ENCODE peak calls at places on chromosomes 11 and 22, in seven cellular contexts. One of them, this sample, is unnamed.

GRCh38 chr11:121366970-121367369 is 74.4 kb downstream of the SC5D start:
- DNase-seq in GM12865: no peak
- DNase-seq in transverse colon: no peak
- DNase-seq in H1: no peak
- DNase-seq in RWPE1: no peak
- DNase-seq in cardiac muscle cell: no peak
- DNase-seq in psoas muscle: no peak
- DNase-seq in this sample: no peak

GRCh38 chr11:75506827-75507226 is 18.9 kb downstream of the GDPD5 start:
- DNase-seq in GM12865: no peak
- DNase-seq in transverse colon: no peak
- DNase-seq in RWPE1: no peak
- DNase-seq in psoas muscle: no peak
- DNase-seq in H1: no peak
- DNase-seq in cardiac muscle cell: no peak
- DNase-seq in this sample: no peak

GRCh38 chr11:46380340-46381045 is 976 bp upstream of the MDK start:
- DNase-seq in transverse colon: peak; percentile 87
- DNase-seq in H1: no peak
- DNase-seq in RWPE1: peak; percentile 67
- DNase-seq in GM12865: peak; percentile 44
- DNase-seq in psoas muscle: peak; percentile 77
- DNase-seq in cardiac muscle cell: peak; percentile 71
- DNase-seq in this sample: no peak

GRCh38 chr11:12410006-12410728 is 32.8 kb downstream of the PARVA start:
- DNase-seq in H1: no peak
- DNase-seq in psoas muscle: no peak
- DNase-seq in transverse colon: no peak
- DNase-seq in GM12865: no peak
- DNase-seq in cardiac muscle cell: peak; percentile 88
- DNase-seq in RWPE1: no peak
- DNase-seq in this sample: no peak

GRCh38 chr22:46043816-46044717 is 67.1 kb upstream of the WNT7B start:
- DNase-seq in transverse colon: peak; percentile 49
- DNase-seq in RWPE1: no peak
- DNase-seq in cardiac muscle cell: no peak
- DNase-seq in H1: no peak
- DNase-seq in psoas muscle: peak; percentile 79
- DNase-seq in GM12865: no peak
- DNase-seq in this sample: no peak

GRCh38 chr11:132576706-132577105 is 955.6 kb downstream of the OPCML start:
- DNase-seq in H1: peak; percentile 10
- DNase-seq in RWPE1: no peak
- DNase-seq in transverse colon: no peak
- DNase-seq in psoas muscle: no peak
- DNase-seq in cardiac muscle cell: peak; percentile 95
- DNase-seq in GM12865: no peak
- DNase-seq in this sample: peak; percentile 5

GRCh38 chr11:77446911-77447629 is 26.8 kb downstream of the PAK1 start:
- DNase-seq in RWPE1: no peak
- DNase-seq in psoas muscle: no peak
- DNase-seq in transverse colon: no peak
- DNase-seq in H1: no peak
- DNase-seq in cardiac muscle cell: no peak
- DNase-seq in GM12865: no peak
- DNase-seq in this sample: no peak

GRCh38 chr11:18106688-18107087 is 806 bp upstream of the SAAL1 start:
- DNase-seq in GM12865: no peak
- DNase-seq in psoas muscle: no peak
- DNase-seq in H1: no peak
- DNase-seq in RWPE1: peak; percentile 46
- DNase-seq in transverse colon: no peak
- DNase-seq in cardiac muscle cell: no peak
- DNase-seq in this sample: no peak

GRCh38 chr11:118200901-118201680 is 23.7 kb downstream of the JAML start:
- DNase-seq in cardiac muscle cell: no peak
- DNase-seq in H1: no peak
- DNase-seq in psoas muscle: no peak
- DNase-seq in RWPE1: no peak
- DNase-seq in GM12865: no peak
- DNase-seq in transverse colon: no peak
- DNase-seq in this sample: no peak

GRCh38 chr11:32830413-32830738 is 649 bp downstream of the PRRG4 start:
- DNase-seq in H1: no peak
- DNase-seq in transverse colon: peak; percentile 71
- DNase-seq in GM12865: no peak
- DNase-seq in psoas muscle: no peak
- DNase-seq in RWPE1: peak; percentile 49
- DNase-seq in cardiac muscle cell: peak; percentile 36
- DNase-seq in this sample: no peak

GRCh38 chr22:23938328-23939016 is 22.5 kb downstream of the GSTT2B start:
- DNase-seq in cardiac muscle cell: no peak
- DNase-seq in GM12865: no peak
- DNase-seq in RWPE1: no peak
- DNase-seq in transverse colon: no peak
- DNase-seq in H1: no peak
- DNase-seq in psoas muscle: no peak
- DNase-seq in this sample: no peak

GRCh38 chr11:17839450-17839849 is 104.9 kb downstream of the KCNC1 start:
- DNase-seq in cardiac muscle cell: no peak
- DNase-seq in transverse colon: no peak
- DNase-seq in RWPE1: no peak
- DNase-seq in H1: no peak
- DNase-seq in psoas muscle: peak; percentile 86
- DNase-seq in GM12865: no peak
- DNase-seq in this sample: no peak

GRCh38 chr22:41240377-41241132 is at the start of gene CHADL:
- DNase-seq in cardiac muscle cell: no peak
- DNase-seq in GM12865: no peak
- DNase-seq in RWPE1: no peak
- DNase-seq in psoas muscle: no peak
- DNase-seq in H1: no peak
- DNase-seq in transverse colon: no peak
- DNase-seq in this sample: no peak

GRCh38 chr11:8610532-8611116 is 16.6 kb upstream of the STK33 start:
- DNase-seq in RWPE1: no peak
- DNase-seq in psoas muscle: no peak
- DNase-seq in H1: no peak
- DNase-seq in cardiac muscle cell: no peak
- DNase-seq in GM12865: no peak
- DNase-seq in transverse colon: no peak
- DNase-seq in this sample: no peak

GRCh38 chr22:39428597-39429071 is 28.2 kb upstream of the MGAT3 start:
- DNase-seq in psoas muscle: no peak
- DNase-seq in RWPE1: no peak
- DNase-seq in transverse colon: no peak
- DNase-seq in H1: peak; percentile 80
- DNase-seq in GM12865: no peak
- DNase-seq in cardiac muscle cell: no peak
- DNase-seq in this sample: no peak

GRCh38 chr11:133181066-133181465 is 351.2 kb downstream of the OPCML start:
- DNase-seq in psoas muscle: no peak
- DNase-seq in RWPE1: no peak
- DNase-seq in GM12865: no peak
- DNase-seq in cardiac muscle cell: no peak
- DNase-seq in transverse colon: no peak
- DNase-seq in H1: no peak
- DNase-seq in this sample: no peak

GRCh38 chr22:39983346-39983745 is 11.4 kb upstream of the FAM83F start:
- DNase-seq in cardiac muscle cell: no peak
- DNase-seq in H1: no peak
- DNase-seq in RWPE1: no peak
- DNase-seq in transverse colon: no peak
- DNase-seq in GM12865: no peak
- DNase-seq in psoas muscle: no peak
- DNase-seq in this sample: no peak

GRCh38 chr22:20519558-20519957 is 12.1 kb downstream of the MED15 start:
- DNase-seq in cardiac muscle cell: no peak
- DNase-seq in H1: no peak
- DNase-seq in transverse colon: no peak
- DNase-seq in psoas muscle: no peak
- DNase-seq in RWPE1: no peak
- DNase-seq in GM12865: no peak
- DNase-seq in this sample: no peak

GRCh38 chr11:27012254-27012921 is 18.5 kb downstream of the FIBIN start:
- DNase-seq in transverse colon: peak; percentile 14
- DNase-seq in cardiac muscle cell: peak; percentile 76
- DNase-seq in H1: no peak
- DNase-seq in RWPE1: no peak
- DNase-seq in psoas muscle: no peak
- DNase-seq in GM12865: no peak
- DNase-seq in this sample: peak; percentile 24

GRCh38 chr22:22408731-22409696 is 99.5 kb downstream of the ZNF280B start:
- DNase-seq in transverse colon: peak; percentile 42
- DNase-seq in GM12865: peak; percentile 45
- DNase-seq in H1: no peak
- DNase-seq in cardiac muscle cell: peak; percentile 27
- DNase-seq in psoas muscle: no peak
- DNase-seq in RWPE1: no peak
- DNase-seq in this sample: no peak

GRCh38 chr11:18700375-18700774 is 1.8 kb downstream of the TMEM86A start:
- DNase-seq in H1: no peak
- DNase-seq in transverse colon: no peak
- DNase-seq in RWPE1: no peak
- DNase-seq in cardiac muscle cell: peak; percentile 43
- DNase-seq in GM12865: no peak
- DNase-seq in psoas muscle: no peak
- DNase-seq in this sample: no peak

GRCh38 chr22:17772963-17773605 is 1.2 kb downstream of the BID start:
- DNase-seq in psoas muscle: no peak
- DNase-seq in RWPE1: peak; percentile 39
- DNase-seq in cardiac muscle cell: peak; percentile 37
- DNase-seq in transverse colon: no peak
- DNase-seq in H1: no peak
- DNase-seq in GM12865: peak; percentile 27
- DNase-seq in this sample: no peak

GRCh38 chr11:65355776-65356393 is 1.3 kb downstream of the TIGD3 start:
- DNase-seq in psoas muscle: peak; percentile 61
- DNase-seq in cardiac muscle cell: peak; percentile 46
- DNase-seq in RWPE1: no peak
- DNase-seq in H1: no peak
- DNase-seq in transverse colon: peak; percentile 37
- DNase-seq in GM12865: no peak
- DNase-seq in this sample: no peak

GRCh38 chr11:115912484-115912945 is 408.3 kb upstream of the CADM1 start:
- DNase-seq in GM12865: peak; percentile 83
- DNase-seq in RWPE1: no peak
- DNase-seq in psoas muscle: no peak
- DNase-seq in H1: no peak
- DNase-seq in transverse colon: no peak
- DNase-seq in cardiac muscle cell: no peak
- DNase-seq in this sample: no peak
- TF ChIP-seq CTCF in GM12865: peak; percentile 44
- TF ChIP-seq CTCF in RWPE1: no peak
- TF ChIP-seq CTCF in psoas muscle: peak; percentile 9
- TF ChIP-seq CTCF in H1: peak; percentile 68
- TF ChIP-seq CTCF in transverse colon: no peak
- TF ChIP-seq CTCF in cardiac muscle cell: no peak
- TF ChIP-seq CTCF in this sample: no peak

DNA sequence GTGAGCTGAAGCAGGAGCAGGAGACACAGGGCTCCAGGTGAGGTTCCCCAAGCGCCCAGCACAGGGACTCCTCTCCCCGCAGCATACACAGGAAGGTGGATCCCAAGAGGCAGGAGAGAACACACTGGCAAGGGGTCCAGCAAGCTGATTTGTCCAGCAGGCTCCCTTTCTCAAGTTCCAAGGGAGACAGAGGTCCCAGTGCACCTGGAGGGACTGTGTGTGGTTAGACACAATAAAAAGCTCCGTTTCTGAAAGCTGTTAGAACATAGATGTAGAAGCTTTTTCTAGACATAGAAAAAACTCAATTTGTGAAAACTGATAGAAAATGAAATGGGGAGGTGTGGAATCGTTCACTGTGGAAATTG is 1.8 kb downstream of the CALCB start:
- DNase-seq in transverse colon: no peak
- DNase-seq in cardiac muscle cell: no peak
- DNase-seq in psoas muscle: no peak
- DNase-seq in GM12865: no peak
- DNase-seq in RWPE1: no peak
- DNase-seq in H1: no peak
- DNase-seq in this sample: no peak
- TF ChIP-seq CTCF in transverse colon: no peak
- TF ChIP-seq CTCF in cardiac muscle cell: no peak
- TF ChIP-seq CTCF in psoas muscle: no peak
- TF ChIP-seq CTCF in GM12865: no peak
- TF ChIP-seq CTCF in RWPE1: no peak
- TF ChIP-seq CTCF in H1: no peak
- TF ChIP-seq CTCF in this sample: no peak

DNA sequence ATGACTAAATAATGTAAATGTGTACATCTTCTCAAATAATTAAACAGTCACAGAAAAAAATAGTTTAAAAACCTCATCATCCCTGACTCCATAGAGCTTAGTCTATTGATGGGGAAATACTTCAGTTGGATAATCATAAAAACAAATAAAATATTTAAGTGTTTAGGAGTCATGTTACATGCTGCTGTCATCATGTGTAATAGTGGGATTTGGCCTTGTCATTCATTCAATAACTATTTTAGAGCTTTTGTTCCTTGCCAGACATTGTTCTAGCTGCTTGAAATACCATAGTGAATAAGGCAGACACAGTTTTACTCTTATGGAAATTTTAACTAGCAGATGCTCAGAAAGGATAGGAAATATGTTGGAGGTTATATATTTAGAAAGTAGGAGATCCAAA is 324.8 kb downstream of the CASP12 start:
- DNase-seq in GM12865: no peak
- DNase-seq in RWPE1: peak; percentile 23
- DNase-seq in transverse colon: no peak
- DNase-seq in H1: no peak
- DNase-seq in cardiac muscle cell: peak; percentile 21
- DNase-seq in psoas muscle: no peak
- DNase-seq in this sample: no peak
- TF ChIP-seq CTCF in GM12865: no peak
- TF ChIP-seq CTCF in RWPE1: no peak
- TF ChIP-seq CTCF in transverse colon: no peak
- TF ChIP-seq CTCF in H1: no peak
- TF ChIP-seq CTCF in cardiac muscle cell: no peak
- TF ChIP-seq CTCF in psoas muscle: no peak
- TF ChIP-seq CTCF in this sample: no peak

GRCh38 chr11:1705121-1706052 is 8.4 kb downstream of the KRTAP5-6 start:
- DNase-seq in H1: no peak
- DNase-seq in cardiac muscle cell: no peak
- DNase-seq in transverse colon: no peak
- DNase-seq in RWPE1: no peak
- DNase-seq in GM12865: peak; percentile 37
- DNase-seq in psoas muscle: no peak
- DNase-seq in this sample: no peak

GRCh38 chr11:1707751-1708150 is 10.8 kb downstream of the KRTAP5-6 start:
- DNase-seq in psoas muscle: no peak
- DNase-seq in transverse colon: no peak
- DNase-seq in H1: no peak
- DNase-seq in GM12865: no peak
- DNase-seq in RWPE1: no peak
- DNase-seq in cardiac muscle cell: peak; percentile 6
- DNase-seq in this sample: no peak

GRCh38 chr11:1708716-1709115 is 11.7 kb downstream of the KRTAP5-6 start:
- DNase-seq in psoas muscle: no peak
- DNase-seq in RWPE1: no peak
- DNase-seq in transverse colon: no peak
- DNase-seq in GM12865: no peak
- DNase-seq in cardiac muscle cell: no peak
- DNase-seq in H1: no peak
- DNase-seq in this sample: no peak

GRCh38 chr11:1703146-1703545 is 6.2 kb downstream of the KRTAP5-6 start:
- DNase-seq in cardiac muscle cell: no peak
- DNase-seq in psoas muscle: no peak
- DNase-seq in GM12865: no peak
- DNase-seq in RWPE1: no peak
- DNase-seq in transverse colon: no peak
- DNase-seq in H1: no peak
- DNase-seq in this sample: no peak

GRCh38 chr11:1706634-1707400 is 9.8 kb downstream of the KRTAP5-6 start:
- DNase-seq in psoas muscle: peak; percentile 75
- DNase-seq in cardiac muscle cell: peak; percentile 8
- DNase-seq in GM12865: peak; percentile 20
- DNase-seq in transverse colon: no peak
- DNase-seq in RWPE1: no peak
- DNase-seq in H1: no peak
- DNase-seq in this sample: no peak
- TF ChIP-seq CTCF in psoas muscle: peak; percentile 72
- TF ChIP-seq CTCF in cardiac muscle cell: peak; percentile 17
- TF ChIP-seq CTCF in GM12865: no peak
- TF ChIP-seq CTCF in transverse colon: no peak
- TF ChIP-seq CTCF in RWPE1: no peak
- TF ChIP-seq CTCF in H1: peak; percentile 74
- TF ChIP-seq CTCF in this sample: no peak

This sample was measured in AG09319.